ENCODE peak calls at places on chromosomes 3 and 15, in seven cellular contexts. One of them, this sample, is unnamed.

GRCh38 chr15:45136378-45136764 is 6.6 kb downstream of the DUOX1 start:
- DNase-seq in KBM-7: no peak
- DNase-seq in foreskin keratinocyte: no peak
- DNase-seq in HT1080: no peak
- DNase-seq in activated naive CD4-positive, alpha-beta T cell: no peak
- DNase-seq in AG08396: no peak
- DNase-seq in effector memory CD4-positive, alpha-beta T cell: no peak
- DNase-seq in this sample: no peak

GRCh38 chr15:57580866-57581265 is 10.8 kb upstream of the MYZAP start:
- DNase-seq in KBM-7: no peak
- DNase-seq in foreskin keratinocyte: no peak
- DNase-seq in HT1080: no peak
- DNase-seq in activated naive CD4-positive, alpha-beta T cell: no peak
- DNase-seq in AG08396: no peak
- DNase-seq in effector memory CD4-positive, alpha-beta T cell: no peak
- DNase-seq in this sample: no peak

GRCh38 chr15:59444082-59444835 is 6.3 kb downstream of the FAM81A start:
- DNase-seq in KBM-7: no peak
- DNase-seq in foreskin keratinocyte: no peak
- DNase-seq in HT1080: no peak
- DNase-seq in activated naive CD4-positive, alpha-beta T cell: no peak
- DNase-seq in AG08396: no peak
- DNase-seq in effector memory CD4-positive, alpha-beta T cell: no peak
- DNase-seq in this sample: no peak

GRCh38 chr3:112303811-112304325 is 9.9 kb upstream of the SLC9C1 start:
- DNase-seq in KBM-7: no peak
- DNase-seq in foreskin keratinocyte: no peak
- DNase-seq in HT1080: no peak
- DNase-seq in activated naive CD4-positive, alpha-beta T cell: no peak
- DNase-seq in AG08396: peak
- DNase-seq in effector memory CD4-positive, alpha-beta T cell: no peak
- DNase-seq in this sample: no peak

GRCh38 chr3:170724599-170724998 is 138.7 kb upstream of the SLC7A14 start:
- DNase-seq in KBM-7: no peak
- DNase-seq in foreskin keratinocyte: no peak
- DNase-seq in HT1080: peak
- DNase-seq in activated naive CD4-positive, alpha-beta T cell: no peak
- DNase-seq in AG08396: peak
- DNase-seq in effector memory CD4-positive, alpha-beta T cell: no peak
- DNase-seq in this sample: no peak

GRCh38 chr3:24348348-24348747 is 146.3 kb downstream of the THRB start:
- DNase-seq in KBM-7: no peak
- DNase-seq in foreskin keratinocyte: no peak
- DNase-seq in HT1080: no peak
- DNase-seq in activated naive CD4-positive, alpha-beta T cell: no peak
- DNase-seq in AG08396: no peak
- DNase-seq in effector memory CD4-positive, alpha-beta T cell: no peak
- DNase-seq in this sample: no peak

GRCh38 chr15:85174521-85174920 is 192.9 kb downstream of the PDE8A start:
- DNase-seq in KBM-7: no peak
- DNase-seq in foreskin keratinocyte: no peak
- DNase-seq in HT1080: no peak
- DNase-seq in activated naive CD4-positive, alpha-beta T cell: no peak
- DNase-seq in AG08396: no peak
- DNase-seq in effector memory CD4-positive, alpha-beta T cell: no peak
- DNase-seq in this sample: no peak

GRCh38 chr3:194465920-194466570 is 20.8 kb downstream of the ATP13A3 start:
- DNase-seq in KBM-7: no peak
- DNase-seq in foreskin keratinocyte: no peak
- DNase-seq in HT1080: no peak
- DNase-seq in activated naive CD4-positive, alpha-beta T cell: no peak
- DNase-seq in AG08396: no peak
- DNase-seq in effector memory CD4-positive, alpha-beta T cell: no peak
- DNase-seq in this sample: no peak

GRCh38 chr3:71146673-71147072 is 436.9 kb downstream of the FOXP1 start:
- DNase-seq in KBM-7: no peak
- DNase-seq in foreskin keratinocyte: no peak
- DNase-seq in HT1080: no peak
- DNase-seq in activated naive CD4-positive, alpha-beta T cell: no peak
- DNase-seq in AG08396: no peak
- DNase-seq in effector memory CD4-positive, alpha-beta T cell: no peak
- DNase-seq in this sample: no peak

GRCh38 chr3:40086890-40087884 is 222.3 kb upstream of the EIF1B start:
- DNase-seq in KBM-7: no peak
- DNase-seq in foreskin keratinocyte: no peak
- DNase-seq in HT1080: peak
- DNase-seq in activated naive CD4-positive, alpha-beta T cell: no peak
- DNase-seq in AG08396: no peak
- DNase-seq in effector memory CD4-positive, alpha-beta T cell: no peak
- DNase-seq in this sample: no peak

GRCh38 chr15:76553564-76553963 is 217.0 kb downstream of the ISL2 start:
- DNase-seq in KBM-7: no peak
- DNase-seq in foreskin keratinocyte: no peak
- DNase-seq in HT1080: no peak
- DNase-seq in activated naive CD4-positive, alpha-beta T cell: no peak
- DNase-seq in AG08396: no peak
- DNase-seq in effector memory CD4-positive, alpha-beta T cell: no peak
- DNase-seq in this sample: no peak

GRCh38 chr3:194340757-194341400 is 10.2 kb downstream of the CPN2 start:
- DNase-seq in KBM-7: no peak
- DNase-seq in foreskin keratinocyte: no peak
- DNase-seq in HT1080: no peak
- DNase-seq in activated naive CD4-positive, alpha-beta T cell: no peak
- DNase-seq in AG08396: no peak
- DNase-seq in effector memory CD4-positive, alpha-beta T cell: no peak
- DNase-seq in this sample: no peak

GRCh38 chr15:47794266-47794914 is 77.1 kb downstream of the SEMA6D start:
- DNase-seq in KBM-7: no peak
- DNase-seq in foreskin keratinocyte: peak
- DNase-seq in HT1080: peak
- DNase-seq in activated naive CD4-positive, alpha-beta T cell: no peak
- DNase-seq in AG08396: no peak
- DNase-seq in effector memory CD4-positive, alpha-beta T cell: no peak
- DNase-seq in this sample: no peak

GRCh38 chr15:72599855-72600464 is 54.5 kb upstream of the GOLGA6B start:
- DNase-seq in KBM-7: peak
- DNase-seq in foreskin keratinocyte: no peak
- DNase-seq in HT1080: peak
- DNase-seq in activated naive CD4-positive, alpha-beta T cell: no peak
- DNase-seq in AG08396: peak
- DNase-seq in effector memory CD4-positive, alpha-beta T cell: no peak
- DNase-seq in this sample: no peak

GRCh38 chr3:180253283-180253682 is 216.5 kb upstream of the PEX5L start:
- DNase-seq in KBM-7: no peak
- DNase-seq in foreskin keratinocyte: peak
- DNase-seq in HT1080: no peak
- DNase-seq in activated naive CD4-positive, alpha-beta T cell: no peak
- DNase-seq in AG08396: no peak
- DNase-seq in effector memory CD4-positive, alpha-beta T cell: no peak
- DNase-seq in this sample: no peak

GRCh38 chr15:75712668-75713337 is at the start of gene CSPG4:
- DNase-seq in KBM-7: no peak
- DNase-seq in foreskin keratinocyte: no peak
- DNase-seq in HT1080: peak
- DNase-seq in activated naive CD4-positive, alpha-beta T cell: no peak
- DNase-seq in AG08396: peak
- DNase-seq in effector memory CD4-positive, alpha-beta T cell: no peak
- DNase-seq in this sample: peak

GRCh38 chr3:171018151-171018935 is 8.2 kb downstream of the SLC2A2 start:
- DNase-seq in KBM-7: no peak
- DNase-seq in foreskin keratinocyte: no peak
- DNase-seq in HT1080: no peak
- DNase-seq in activated naive CD4-positive, alpha-beta T cell: no peak
- DNase-seq in AG08396: no peak
- DNase-seq in effector memory CD4-positive, alpha-beta T cell: no peak
- DNase-seq in this sample: no peak

GRCh38 chr15:80010131-80010673 is 39.2 kb upstream of the BCL2A1 start:
- DNase-seq in KBM-7: no peak
- DNase-seq in foreskin keratinocyte: no peak
- DNase-seq in HT1080: peak
- DNase-seq in activated naive CD4-positive, alpha-beta T cell: no peak
- DNase-seq in AG08396: peak
- DNase-seq in effector memory CD4-positive, alpha-beta T cell: no peak
- DNase-seq in this sample: no peak

GRCh38 chr3:40054568-40055222 is 245.3 kb downstream of the MYRIP start:
- DNase-seq in KBM-7: no peak
- DNase-seq in foreskin keratinocyte: no peak
- DNase-seq in HT1080: no peak
- DNase-seq in activated naive CD4-positive, alpha-beta T cell: no peak
- DNase-seq in AG08396: no peak
- DNase-seq in effector memory CD4-positive, alpha-beta T cell: no peak
- DNase-seq in this sample: no peak

GRCh38 chr15:66995257-66995656 is 70.1 kb upstream of the SMAD3 start:
- DNase-seq in KBM-7: no peak
- DNase-seq in foreskin keratinocyte: no peak
- DNase-seq in HT1080: peak
- DNase-seq in activated naive CD4-positive, alpha-beta T cell: no peak
- DNase-seq in AG08396: peak
- DNase-seq in effector memory CD4-positive, alpha-beta T cell: no peak
- DNase-seq in this sample: no peak

GRCh38 chr15:101322849-101323477 is 27.9 kb upstream of the SNRPA1 start:
- DNase-seq in KBM-7: no peak
- DNase-seq in foreskin keratinocyte: no peak
- DNase-seq in HT1080: no peak
- DNase-seq in activated naive CD4-positive, alpha-beta T cell: no peak
- DNase-seq in AG08396: no peak
- DNase-seq in effector memory CD4-positive, alpha-beta T cell: no peak
- DNase-seq in this sample: no peak

GRCh38 chr15:82641129-82641798 is 5.9 kb downstream of the CPEB1 start:
- DNase-seq in KBM-7: no peak
- DNase-seq in foreskin keratinocyte: no peak
- DNase-seq in HT1080: no peak
- DNase-seq in activated naive CD4-positive, alpha-beta T cell: no peak
- DNase-seq in AG08396: no peak
- DNase-seq in effector memory CD4-positive, alpha-beta T cell: no peak
- DNase-seq in this sample: no peak

GRCh38 chr3:178140491-178140890 is 395.7 kb upstream of the KCNMB2 start:
- DNase-seq in KBM-7: no peak
- DNase-seq in foreskin keratinocyte: no peak
- DNase-seq in HT1080: no peak
- DNase-seq in activated naive CD4-positive, alpha-beta T cell: no peak
- DNase-seq in AG08396: peak
- DNase-seq in effector memory CD4-positive, alpha-beta T cell: no peak
- DNase-seq in this sample: no peak

GRCh38 chr3:72247645-72248388 is 462.9 kb upstream of the PROK2 start:
- DNase-seq in KBM-7: no peak
- DNase-seq in foreskin keratinocyte: no peak
- DNase-seq in HT1080: no peak
- DNase-seq in activated naive CD4-positive, alpha-beta T cell: no peak
- DNase-seq in AG08396: no peak
- DNase-seq in effector memory CD4-positive, alpha-beta T cell: no peak
- DNase-seq in this sample: no peak

This sample was measured in heart left ventricle.